ENCODE peak calls at places on chromosomes 11 and 22, in six cellular contexts. N, H, E, L, R and J are unnamed samples.

GRCh38 chr11:84564180-84564866 is 1062.8 kb downstream of the DLG2 start:
- DNase-seq in N (no peak), H (peak; percentile 77), E (peak; percentile 16), L (peak; percentile 27), R (no peak), J (peak; percentile 66)

GRCh38 chr11:110479070-110479444 is 49.3 kb downstream of the FDX1 start:
- DNase-seq in N (no peak), H (no peak), E (no peak), L (no peak), R (no peak), J (no peak)

GRCh38 chr22:50503475-50504145 is 3.9 kb downstream of the LMF2 start:
- DNase-seq in N (peak; percentile 65), H (no peak), E (no peak), L (no peak), R (no peak), J (no peak)

GRCh38 chr11:34366522-34366921 is 8.7 kb upstream of the ABTB2 start:
- DNase-seq in N (no peak), H (peak; percentile 57), E (peak; percentile 36), L (no peak), R (no peak), J (peak; percentile 79)

GRCh38 chr11:58757449-58757848 is 25.7 kb upstream of the GLYAT start:
- DNase-seq in N (no peak), H (no peak), E (no peak), L (no peak), R (no peak), J (no peak)

GRCh38 chr22:24894998-24895397 is 51.5 kb downstream of the LHFPL7 start:
- DNase-seq in N (no peak), H (peak; percentile 61), E (peak; percentile 85), L (no peak), R (no peak), J (peak; percentile 28)

GRCh38 chr11:10982695-10983492 is 125.0 kb upstream of the ZBED5 start:
- DNase-seq in N (no peak), H (no peak), E (no peak), L (no peak), R (no peak), J (peak; percentile 44)

GRCh38 chr11:87139475-87139874 is 101.7 kb downstream of the TMEM135 start:
- DNase-seq in N (no peak), H (no peak), E (no peak), L (no peak), R (no peak), J (no peak)

GRCh38 chr22:22748297-22748743 is 103.9 kb downstream of the GGTLC2 start:
- DNase-seq in N (peak; percentile 62), H (peak; percentile 35), E (peak; percentile 44), L (peak; percentile 73), R (no peak), J (no peak)

GRCh38 chr11:75450826-75451783 is 18.1 kb upstream of the KLHL35 start:
- DNase-seq in N (peak; percentile 97), H (no peak), E (peak; percentile 68), L (peak; percentile 78), R (no peak), J (peak; percentile 28)

GRCh38 chr22:44664149-44664548 is 37.9 kb upstream of the PRR5 start:
- DNase-seq in N (no peak), H (no peak), E (peak; percentile 52), L (no peak), R (no peak), J (no peak)

GRCh38 chr22:19763141-19764049 is 2.8 kb downstream of the TBX1 start:
- DNase-seq in N (peak; percentile 75), H (no peak), E (no peak), L (no peak), R (no peak), J (no peak)

GRCh38 chr22:19765477-19766234 is 5.1 kb downstream of the TBX1 start:
- DNase-seq in N (peak; percentile 84), H (no peak), E (no peak), L (peak; percentile 82), R (no peak), J (no peak)

GRCh38 chr22:19762315-19763140 is 1.9 kb downstream of the TBX1 start:
- DNase-seq in N (peak; percentile 74), H (no peak), E (no peak), L (no peak), R (no peak), J (no peak)

GRCh38 chr22:19764636-19765476 is 4.3 kb downstream of the TBX1 start:
- DNase-seq in N (no peak), H (no peak), E (no peak), L (no peak), R (no peak), J (no peak)

GRCh38 chr22:19764050-19764593 is 3.5 kb downstream of the TBX1 start:
- DNase-seq in N (peak; percentile 71), H (no peak), E (no peak), L (no peak), R (no peak), J (no peak)
- TF ChIP-seq CHD2 in N (no peak), H (no peak), E (no peak), L (no peak), R (no peak), J (no peak)

GRCh38 chr11:93514712-93515111 is 28.5 kb downstream of the SMCO4 start:
- DNase-seq in N (no peak), H (no peak), E (no peak), L (no peak), R (no peak), J (no peak)
- H3K4me2 ChIP-seq in N (no peak overlapping the region), H (no peak overlapping the region), E (no peak overlapping the region), L (no peak overlapping the region), R (no peak overlapping the region), J (no peak overlapping the region)

GRCh38 chr22:20585640-20586402 is 78.4 kb downstream of the MED15 start:
- DNase-seq in N (no peak), H (no peak), E (no peak), L (no peak), R (no peak), J (no peak)
- H3K4me3 ChIP-seq in N (no peak overlapping the region), H (no peak overlapping the region), E (no peak overlapping the region), L (no peak overlapping the region), R (no peak overlapping the region), J (no peak overlapping the region)

GRCh38 chr11:19979519-19979845 is 180.8 kb downstream of the DBX1 start:
- DNase-seq in N (no peak), H (no peak), E (no peak), L (no peak), R (peak; percentile 25), J (no peak)

GRCh38 chr11:19980388-19980787 is 179.9 kb downstream of the DBX1 start:
- DNase-seq in N (no peak), H (no peak), E (no peak), L (no peak), R (no peak), J (no peak)

GRCh38 chr11:19977941-19978340 is 182.3 kb downstream of the DBX1 start:
- DNase-seq in N (no peak), H (no peak), E (no peak), L (no peak), R (no peak), J (no peak)

GRCh38 chr11:19980957-19981669 is 179.2 kb downstream of the DBX1 start:
- DNase-seq in N (no peak), H (peak; percentile 40), E (peak; percentile 21), L (peak; percentile 29), R (no peak), J (no peak)

GRCh38 chr11:19978668-19979518 is 181.4 kb downstream of the DBX1 start:
- DNase-seq in N (no peak), H (peak; percentile 88), E (no peak), L (no peak), R (peak; percentile 40), J (peak; percentile 79)
- TF ChIP-seq CHD2 in N (no peak), H (no peak), E (no peak), L (no peak), R (no peak), J (no peak)

GRCh38 chr11:125873881-125874555 is 13.4 kb upstream of the HYLS1 start:
- DNase-seq in N (no peak), H (no peak), E (no peak), L (no peak), R (no peak), J (no peak)
- H3K4me2 ChIP-seq in N (peak overlapping the region; percentile 6), H (peak overlapping the region; percentile 64), E (peak overlapping the region; percentile 38), L (peak overlapping the region; percentile 59), R (no peak overlapping the region), J (no peak overlapping the region)

DNA sequence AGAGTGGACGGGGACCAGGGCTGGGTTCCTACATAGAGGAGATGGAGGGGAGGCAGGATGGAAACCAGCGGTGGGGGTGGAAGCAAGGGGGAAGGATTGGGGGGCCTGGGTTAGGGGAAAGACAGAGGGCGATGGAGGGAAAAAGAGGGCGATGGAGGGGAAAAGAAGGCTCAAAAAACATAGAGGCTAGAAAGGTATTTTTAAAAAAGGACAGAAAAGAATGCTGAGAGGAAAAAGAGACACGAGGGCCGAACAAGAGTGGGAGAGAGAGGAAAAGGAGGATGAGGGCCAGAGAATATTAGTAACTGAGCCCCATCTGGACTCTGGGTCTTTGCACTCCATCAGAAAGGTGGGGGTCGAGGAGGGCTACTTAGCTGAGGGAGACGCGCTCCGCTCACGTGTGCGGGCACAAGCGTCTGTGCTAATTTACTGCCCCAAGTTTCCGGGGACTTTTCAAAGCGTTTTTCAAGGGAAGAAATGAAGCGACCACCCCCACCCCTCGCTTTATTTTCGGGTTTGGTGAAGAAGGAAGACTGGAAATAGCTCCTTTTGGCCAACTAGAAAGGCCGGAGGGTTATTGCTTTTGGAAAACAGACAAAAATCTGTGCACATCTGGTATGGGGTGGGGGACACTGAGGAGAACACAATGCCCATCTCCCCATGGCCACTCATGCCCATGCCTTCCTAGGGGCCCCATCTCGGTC is 14.4 kb downstream of the PAX6 start:
- DNase-seq in N (no peak), H (no peak), E (no peak), L (no peak), R (no peak), J (no peak)
- H3K4me3 ChIP-seq in N (no peak overlapping the region), H (no peak overlapping the region), E (no peak overlapping the region), L (no peak overlapping the region), R (no peak overlapping the region), J (no peak overlapping the region)